ENCODE peak calls at places on chromosomes 16 and 17, in four cellular contexts. C is EH, D is transverse colon, O is caudate nucleus. W is an unnamed sample.

GRCh38 chr16:81421126-81421525 is 23.5 kb upstream of the CMIP start:
- DNase-seq in O (no peak), C (no peak), D (no peak), W (no peak)

GRCh38 chr17:16889088-16889465 is 82.8 kb downstream of the TNFRSF13B start:
- DNase-seq in O (no peak), D (no peak), C (no peak), W (no peak)

GRCh38 chr16:88309905-88310259 is 72.9 kb upstream of the ZNF469 start:
- DNase-seq in C (no peak), D (no peak), O (no peak), W (peak)

GRCh38 chr16:85019659-85020245 is 7.8 kb upstream of the KIAA0513 start:
- DNase-seq in D (peak), O (no peak), C (no peak), W (no peak)

GRCh38 chr17:8300629-8301242 is 5.5 kb upstream of the SLC25A35 start:
- DNase-seq in D (peak), C (peak), O (peak), W (peak)

GRCh38 chr17:77455111-77455877 is 314.5 kb downstream of the SEC14L1 start:
- DNase-seq in C (no peak), O (no peak), D (no peak), W (peak)

GRCh38 chr17:35082073-35082657 is 18.7 kb upstream of the RFFL start:
- DNase-seq in O (no peak), C (peak), D (no peak), W (no peak)

GRCh38 chr17:8176197-8176940 is at the start of gene TMEM107:
- DNase-seq in D (peak), O (peak), C (peak), W (peak)

GRCh38 chr16:81350306-81350615 is 35.5 kb downstream of the GAN start:
- DNase-seq in D (no peak), O (no peak), C (peak), W (no peak)

GRCh38 chr17:61805399-61805798 is 57.9 kb downstream of the BRIP1 start:
- DNase-seq in O (no peak), C (peak), D (no peak), W (no peak)

GRCh38 chr17:50483266-50483665 is 4.6 kb downstream of the RSAD1 start:
- DNase-seq in D (no peak), C (no peak), O (no peak), W (no peak)

GRCh38 chr16:28304214-28304613 is 11.9 kb downstream of the SBK1 start:
- DNase-seq in D (no peak), O (no peak), C (peak), W (peak)

GRCh38 chr17:63838586-63839184 is 3.8 kb downstream of the SMARCD2 start:
- DNase-seq in C (peak), D (peak), O (peak), W (peak)

GRCh38 chr17:66310528-66311148 is 8.2 kb downstream of the PRKCA start:
- DNase-seq in C (no peak), D (no peak), O (no peak), W (no peak)

GRCh38 chr17:78272181-78272913 is 40.9 kb downstream of the TMEM235 start:
- DNase-seq in D (peak), O (no peak), C (peak), W (peak)

GRCh38 chr17:61490540-61490975 is 38.3 kb downstream of the TBX4 start:
- DNase-seq in D (no peak), C (peak), O (no peak), W (peak)

GRCh38 chr17:48624544-48625501 is 1.3 kb downstream of the HOXB9 start:
- DNase-seq in O (no peak), C (no peak), D (peak), W (no peak)

GRCh38 chr16:25413962-25414361 is 156.3 kb upstream of the ZKSCAN2 start:
- DNase-seq in O (no peak), D (no peak), C (peak), W (no peak)

GRCh38 chr17:50774225-50774803 is 7.0 kb upstream of the ANKRD40CL start:
- DNase-seq in C (no peak), D (no peak), O (no peak), W (no peak)

GRCh38 chr16:89096768-89097527 is 3.3 kb downstream of the ACSF3 start:
- DNase-seq in O (no peak), D (no peak), C (no peak), W (peak)

GRCh38 chr16:84884311-84885023 is 64.7 kb downstream of the CRISPLD2 start:
- DNase-seq in D (no peak), O (no peak), C (no peak), W (peak)

GRCh38 chr16:4651842-4652241 is 27.2 kb downstream of the MGRN1 start:
- DNase-seq in C (no peak), O (no peak), D (no peak), W (peak)

GRCh38 chr17:48310748-48311213 is 119.2 kb downstream of the SKAP1 start:
- DNase-seq in D (no peak), C (no peak), O (no peak), W (no peak)

GRCh38 chr16:55480228-55480655 is 1.2 kb downstream of the MMP2 start:
- DNase-seq in D (peak), O (peak), C (peak), W (peak)

GRCh38 chr16:64242510-64242909 is 879.4 kb downstream of the CDH11 start:
- DNase-seq in O (no peak), D (no peak), C (no peak), W (no peak)

GRCh38 chr16:83098536-83098935 is 471.8 kb downstream of the CDH13 start:
- DNase-seq in C (no peak), D (no peak), O (no peak), W (no peak)

GRCh38 chr17:41989702-41990419 is 23.3 kb downstream of the CNP start:
- DNase-seq in D (no peak), O (no peak), C (no peak), W (no peak)

W was measured in osteoblast.